ENCODE peak calls at places on chromosomes 3 and 15, in four cellular contexts. One of them, this sample, is unnamed.

GRCh38 chr3:140207541-140207940 is 272.6 kb downstream of the CLSTN2 start:
- DNase-seq in GM12878: no peak
- DNase-seq in H1: no peak
- DNase-seq in HepG2: no peak
- DNase-seq in this sample: no peak

GRCh38 chr15:70750203-70750869 is 13.0 kb downstream of the UACA start:
- DNase-seq in H1: no peak
- DNase-seq in HepG2: no peak
- DNase-seq in GM12878: no peak
- DNase-seq in this sample: no peak

GRCh38 chr3:70249509-70250160 is 62.8 kb downstream of the MDFIC2 start:
- DNase-seq in GM12878: no peak
- DNase-seq in HepG2: no peak
- DNase-seq in H1: no peak
- DNase-seq in this sample: no peak

GRCh38 chr15:73127302-73127936 is 75.2 kb downstream of the NEO1 start:
- DNase-seq in H1: no peak
- DNase-seq in HepG2: peak; percentile 33
- DNase-seq in GM12878: peak; percentile 7
- DNase-seq in this sample: peak; percentile 51

GRCh38 chr15:52805351-52806283 is 15.5 kb upstream of the ONECUT1 start:
- DNase-seq in H1: no peak
- DNase-seq in HepG2: no peak
- DNase-seq in GM12878: no peak
- DNase-seq in this sample: peak; percentile 61

GRCh38 chr3:16888785-16889607 is 4.2 kb downstream of the PLCL2 start:
- DNase-seq in H1: no peak
- DNase-seq in HepG2: no peak
- DNase-seq in GM12878: peak; percentile 53
- DNase-seq in this sample: no peak

GRCh38 chr3:182794455-182794773 is 1.1 kb downstream of the ATP11B start:
- DNase-seq in H1: no peak
- DNase-seq in HepG2: no peak
- DNase-seq in GM12878: no peak
- DNase-seq in this sample: no peak

GRCh38 chr3:108131105-108131794 is 40.4 kb upstream of the CD47 start:
- DNase-seq in H1: no peak
- DNase-seq in HepG2: no peak
- DNase-seq in GM12878: no peak
- DNase-seq in this sample: no peak

GRCh38 chr3:113070226-113071220 is 79.7 kb downstream of the GTPBP8 start:
- DNase-seq in H1: no peak
- DNase-seq in HepG2: peak; percentile 12
- DNase-seq in GM12878: no peak
- DNase-seq in this sample: no peak

GRCh38 chr3:186381424-186382216 is 19.6 kb upstream of the DGKG start:
- DNase-seq in HepG2: peak; percentile 34
- DNase-seq in GM12878: no peak
- DNase-seq in H1: no peak
- DNase-seq in this sample: no peak

GRCh38 chr15:99969261-99969960 is 236.2 kb upstream of the LYSMD4 start:
- DNase-seq in H1: no peak
- DNase-seq in GM12878: no peak
- DNase-seq in HepG2: no peak
- DNase-seq in this sample: no peak

GRCh38 chr3:8837172-8837571 is 67.8 kb upstream of the OXTR start:
- DNase-seq in H1: no peak
- DNase-seq in HepG2: no peak
- DNase-seq in GM12878: no peak
- DNase-seq in this sample: no peak

GRCh38 chr3:4321732-4322131 is 18.6 kb downstream of the SETMAR start:
- DNase-seq in GM12878: no peak
- DNase-seq in HepG2: no peak
- DNase-seq in H1: no peak
- DNase-seq in this sample: no peak

GRCh38 chr15:82803793-82804574 is 1.9 kb downstream of the FSD2 start:
- DNase-seq in HepG2: no peak
- DNase-seq in H1: no peak
- DNase-seq in GM12878: no peak
- DNase-seq in this sample: no peak

GRCh38 chr3:107796786-107797185 is 274.0 kb downstream of the BBX start:
- DNase-seq in GM12878: no peak
- DNase-seq in HepG2: peak; percentile 74
- DNase-seq in H1: no peak
- DNase-seq in this sample: no peak

GRCh38 chr3:37163262-37164020 is 10.9 kb downstream of the LRRFIP2 start:
- DNase-seq in H1: no peak
- DNase-seq in HepG2: no peak
- DNase-seq in GM12878: no peak
- DNase-seq in this sample: peak; percentile 26

GRCh38 chr15:80501453-80501852 is 97.3 kb downstream of the ARNT2 start:
- DNase-seq in HepG2: no peak
- DNase-seq in GM12878: no peak
- DNase-seq in H1: no peak
- DNase-seq in this sample: no peak

GRCh38 chr3:37934631-37935289 is 55.8 kb upstream of the VILL start:
- DNase-seq in HepG2: no peak
- DNase-seq in H1: no peak
- DNase-seq in GM12878: no peak
- DNase-seq in this sample: no peak

GRCh38 chr15:41104234-41104633 is 11.8 kb downstream of the INO80 start:
- DNase-seq in HepG2: no peak
- DNase-seq in GM12878: no peak
- DNase-seq in H1: no peak
- DNase-seq in this sample: no peak

GRCh38 chr3:194667363-194667762 is 4.6 kb downstream of the LSG1 start:
- DNase-seq in HepG2: no peak
- DNase-seq in H1: no peak
- DNase-seq in GM12878: no peak
- DNase-seq in this sample: no peak

GRCh38 chr3:29012011-29012410 is 268.9 kb upstream of the RBMS3 start:
- DNase-seq in H1: no peak
- DNase-seq in GM12878: no peak
- DNase-seq in HepG2: no peak
- DNase-seq in this sample: no peak

GRCh38 chr3:69090021-69090420 is 5.3 kb downstream of the ARL6IP5 start:
- DNase-seq in HepG2: no peak
- DNase-seq in H1: no peak
- DNase-seq in GM12878: no peak
- DNase-seq in this sample: no peak

GRCh38 chr15:52121896-52122295 is 9.3 kb upstream of the BCL2L10 start:
- DNase-seq in HepG2: no peak
- DNase-seq in GM12878: no peak
- DNase-seq in H1: no peak
- DNase-seq in this sample: no peak

GRCh38 chr15:63509933-63510547 is 5.6 kb downstream of the USP3 start:
- DNase-seq in HepG2: no peak
- DNase-seq in H1: no peak
- DNase-seq in GM12878: no peak
- DNase-seq in this sample: no peak

GRCh38 chr15:62560943-62561571 is 396.0 kb upstream of the C2CD4B start:
- DNase-seq in GM12878: no peak
- DNase-seq in H1: no peak
- DNase-seq in HepG2: no peak
- DNase-seq in this sample: peak; percentile 31

GRCh38 chr3:51557993-51558392 is 19.5 kb downstream of the RAD54L2 start:
- DNase-seq in H1: no peak
- DNase-seq in GM12878: no peak
- DNase-seq in HepG2: no peak
- DNase-seq in this sample: no peak
- TF ChIP-seq CREB1 in H1: no peak
- TF ChIP-seq CREB1 in GM12878: no peak
- TF ChIP-seq CREB1 in HepG2: no peak
- TF ChIP-seq CREB1 in this sample: no peak

DNA sequence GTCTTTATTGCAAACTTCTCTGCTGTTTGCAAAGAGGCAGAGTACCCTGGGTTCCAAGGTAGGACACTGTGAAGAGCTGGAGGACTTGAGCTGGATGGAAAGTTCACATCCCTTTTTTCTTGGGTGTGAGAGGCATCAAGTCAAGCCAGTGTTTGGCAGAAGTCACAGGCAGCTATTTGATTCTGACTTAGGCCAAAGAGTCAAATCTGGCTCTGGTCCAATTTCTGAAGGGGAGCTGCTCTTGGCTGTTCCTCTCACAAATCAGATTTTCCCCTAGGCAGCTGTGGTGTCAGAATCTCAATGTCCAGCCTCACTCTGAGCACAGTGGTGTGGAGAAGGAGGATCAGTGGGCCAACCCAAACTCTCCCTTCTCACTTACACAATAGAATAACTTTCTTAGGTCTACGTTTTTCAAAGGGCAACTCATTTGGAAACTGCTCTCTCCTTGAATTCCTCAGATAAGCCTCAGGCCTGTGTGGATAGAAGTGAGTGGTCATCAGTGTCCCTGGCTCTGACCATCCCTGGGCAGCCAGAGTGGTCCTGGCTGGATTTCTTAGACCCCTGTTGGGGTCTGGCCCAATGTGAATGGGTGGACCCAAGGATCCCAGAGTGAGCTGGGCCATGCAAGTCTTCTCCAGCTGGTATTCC is 18.2 kb upstream of the AMOTL2 start:
- DNase-seq in H1: no peak
- DNase-seq in GM12878: no peak
- DNase-seq in HepG2: no peak
- DNase-seq in this sample: no peak
- TF ChIP-seq CREB1 in H1: no peak
- TF ChIP-seq CREB1 in GM12878: no peak
- TF ChIP-seq CREB1 in HepG2: no peak
- TF ChIP-seq CREB1 in this sample: no peak

GRCh38 chr3:12919205-12919604 is 77.8 kb upstream of the RPL32 start:
- DNase-seq in HepG2: no peak
- DNase-seq in GM12878: no peak
- DNase-seq in H1: no peak
- DNase-seq in this sample: no peak

GRCh38 chr3:12911881-12912415 is 70.6 kb upstream of the RPL32 start:
- DNase-seq in HepG2: no peak
- DNase-seq in GM12878: no peak
- DNase-seq in H1: no peak
- DNase-seq in this sample: no peak

GRCh38 chr3:12914075-12914474 is 72.7 kb upstream of the RPL32 start:
- DNase-seq in GM12878: no peak
- DNase-seq in H1: no peak
- DNase-seq in HepG2: no peak
- DNase-seq in this sample: no peak

GRCh38 chr3:12918231-12918630 is 76.9 kb upstream of the RPL32 start:
- DNase-seq in H1: no peak
- DNase-seq in HepG2: no peak
- DNase-seq in GM12878: no peak
- DNase-seq in this sample: no peak

GRCh38 chr3:12916159-12916558 is 74.8 kb upstream of the RPL32 start:
- DNase-seq in GM12878: no peak
- DNase-seq in HepG2: no peak
- DNase-seq in H1: no peak
- DNase-seq in this sample: no peak
- TF ChIP-seq CREB1 in GM12878: no peak
- TF ChIP-seq CREB1 in HepG2: no peak
- TF ChIP-seq CREB1 in H1: no peak
- TF ChIP-seq CREB1 in this sample: no peak

DNA sequence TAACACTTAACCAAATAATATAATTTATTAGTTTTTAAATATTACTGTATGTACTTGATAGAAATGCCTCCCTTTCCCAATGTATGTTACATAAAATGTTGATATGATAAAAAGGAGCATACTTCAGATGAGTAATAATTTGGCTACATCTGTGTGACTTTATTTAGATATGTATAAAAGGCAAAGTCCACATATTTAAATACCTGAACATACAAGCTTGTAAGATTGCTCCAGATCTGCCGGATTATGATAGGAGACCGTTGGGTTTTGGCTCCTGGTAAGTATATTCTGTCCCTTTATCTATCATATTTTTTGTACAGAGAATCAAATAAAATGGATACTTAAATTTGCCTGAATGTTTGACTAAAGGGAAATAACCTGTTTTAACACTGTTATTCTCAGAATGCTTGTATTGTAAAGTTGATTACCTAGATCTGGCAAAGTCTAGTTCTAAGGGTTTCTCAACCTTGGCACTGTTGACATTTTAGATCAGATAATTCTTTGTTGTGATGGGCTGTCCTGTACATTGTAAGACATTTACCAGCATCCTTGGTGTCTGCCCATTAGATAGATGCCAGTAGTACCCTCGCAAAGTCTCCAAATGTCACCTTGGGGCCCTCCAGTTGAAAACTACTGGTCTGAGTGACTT is 38.5 kb downstream of the LRCH3 start:
- DNase-seq in HepG2: no peak
- DNase-seq in H1: no peak
- DNase-seq in GM12878: no peak
- DNase-seq in this sample: no peak
- TF ChIP-seq CREB1 in HepG2: no peak
- TF ChIP-seq CREB1 in H1: no peak
- TF ChIP-seq CREB1 in GM12878: no peak
- TF ChIP-seq CREB1 in this sample: no peak

GRCh38 chr3:101809178-101810022 is 30.4 kb downstream of the NXPE3 start:
- DNase-seq in H1: no peak
- DNase-seq in HepG2: peak; percentile 29
- DNase-seq in GM12878: no peak
- DNase-seq in this sample: no peak
- TF ChIP-seq CREB1 in H1: no peak
- TF ChIP-seq CREB1 in HepG2: no peak
- TF ChIP-seq CREB1 in GM12878: no peak
- TF ChIP-seq CREB1 in this sample: no peak

GRCh38 chr15:89383635-89384604 is 49.3 kb upstream of the POLG start:
- DNase-seq in H1: no peak
- DNase-seq in GM12878: no peak
- DNase-seq in HepG2: no peak
- DNase-seq in this sample: no peak
- TF ChIP-seq CREB1 in H1: no peak
- TF ChIP-seq CREB1 in GM12878: no peak
- TF ChIP-seq CREB1 in HepG2: no peak
- TF ChIP-seq CREB1 in this sample: no peak

This sample was measured in WTC11.